ENCODE peak calls at places on chromosomes 4 and X, in six cellular contexts. One of them, this sample, is unnamed.

GRCh38 chr4:108560624-108561023 is 59.8 kb upstream of the RPL34 start:
- DNase-seq in left cardiac atrium: peak
- DNase-seq in effector memory CD8-positive, alpha-beta T cell: no peak
- DNase-seq in activated CD8-positive, alpha-beta memory T cell treated with anti-CD3 and anti-CD28 coated beads for 48 hours: no peak
- DNase-seq in AG09319: no peak
- DNase-seq in NCI-H1417: no peak
- DNase-seq in this sample: no peak

GRCh38 chrX:103398321-103398937 is 22.1 kb downstream of the BEX3 start:
- DNase-seq in left cardiac atrium: no peak
- DNase-seq in effector memory CD8-positive, alpha-beta T cell: no peak
- DNase-seq in activated CD8-positive, alpha-beta memory T cell treated with anti-CD3 and anti-CD28 coated beads for 48 hours: no peak
- DNase-seq in AG09319: no peak
- DNase-seq in NCI-H1417: no peak
- DNase-seq in this sample: no peak

GRCh38 chr4:22721189-22721588 is 28.5 kb downstream of the GBA3 start:
- DNase-seq in left cardiac atrium: no peak
- DNase-seq in effector memory CD8-positive, alpha-beta T cell: no peak
- DNase-seq in activated CD8-positive, alpha-beta memory T cell treated with anti-CD3 and anti-CD28 coated beads for 48 hours: no peak
- DNase-seq in AG09319: no peak
- DNase-seq in NCI-H1417: no peak
- DNase-seq in this sample: no peak

GRCh38 chrX:41837270-41837944 is 85.9 kb downstream of the CASK start:
- DNase-seq in left cardiac atrium: no peak
- DNase-seq in effector memory CD8-positive, alpha-beta T cell: no peak
- DNase-seq in activated CD8-positive, alpha-beta memory T cell treated with anti-CD3 and anti-CD28 coated beads for 48 hours: no peak
- DNase-seq in AG09319: no peak
- DNase-seq in NCI-H1417: no peak
- DNase-seq in this sample: no peak

GRCh38 chr4:154807042-154807630 is 26.1 kb downstream of the RBM46 start:
- DNase-seq in left cardiac atrium: no peak
- DNase-seq in effector memory CD8-positive, alpha-beta T cell: no peak
- DNase-seq in activated CD8-positive, alpha-beta memory T cell treated with anti-CD3 and anti-CD28 coated beads for 48 hours: no peak
- DNase-seq in AG09319: peak
- DNase-seq in NCI-H1417: peak
- DNase-seq in this sample: no peak

GRCh38 chr4:63632858-63633257 is 776.4 kb downstream of the TECRL start:
- DNase-seq in left cardiac atrium: no peak
- DNase-seq in effector memory CD8-positive, alpha-beta T cell: no peak
- DNase-seq in activated CD8-positive, alpha-beta memory T cell treated with anti-CD3 and anti-CD28 coated beads for 48 hours: no peak
- DNase-seq in AG09319: no peak
- DNase-seq in NCI-H1417: no peak
- DNase-seq in this sample: no peak

GRCh38 chr4:10108391-10108790 is 8.2 kb downstream of the WDR1 start:
- DNase-seq in left cardiac atrium: no peak
- DNase-seq in effector memory CD8-positive, alpha-beta T cell: no peak
- DNase-seq in activated CD8-positive, alpha-beta memory T cell treated with anti-CD3 and anti-CD28 coated beads for 48 hours: no peak
- DNase-seq in AG09319: no peak
- DNase-seq in NCI-H1417: no peak
- DNase-seq in this sample: no peak

GRCh38 chrX:148574247-148574973 is 74.0 kb downstream of the AFF2 start:
- DNase-seq in left cardiac atrium: no peak
- DNase-seq in effector memory CD8-positive, alpha-beta T cell: no peak
- DNase-seq in activated CD8-positive, alpha-beta memory T cell treated with anti-CD3 and anti-CD28 coated beads for 48 hours: no peak
- DNase-seq in AG09319: no peak
- DNase-seq in NCI-H1417: no peak
- DNase-seq in this sample: no peak

GRCh38 chrX:28843817-28844216 is 256.6 kb downstream of the IL1RAPL1 start:
- DNase-seq in left cardiac atrium: no peak
- DNase-seq in effector memory CD8-positive, alpha-beta T cell: no peak
- DNase-seq in activated CD8-positive, alpha-beta memory T cell treated with anti-CD3 and anti-CD28 coated beads for 48 hours: no peak
- DNase-seq in AG09319: no peak
- DNase-seq in NCI-H1417: no peak
- DNase-seq in this sample: no peak

GRCh38 chr4:125262079-125262478 is 52.7 kb upstream of the FAT4 start:
- DNase-seq in left cardiac atrium: no peak
- DNase-seq in effector memory CD8-positive, alpha-beta T cell: no peak
- DNase-seq in activated CD8-positive, alpha-beta memory T cell treated with anti-CD3 and anti-CD28 coated beads for 48 hours: no peak
- DNase-seq in AG09319: no peak
- DNase-seq in NCI-H1417: no peak
- DNase-seq in this sample: no peak

GRCh38 chr4:2330119-2331042 is 68.5 kb upstream of the MXD4 start:
- DNase-seq in left cardiac atrium: no peak
- DNase-seq in effector memory CD8-positive, alpha-beta T cell: no peak
- DNase-seq in activated CD8-positive, alpha-beta memory T cell treated with anti-CD3 and anti-CD28 coated beads for 48 hours: no peak
- DNase-seq in AG09319: peak
- DNase-seq in NCI-H1417: no peak
- DNase-seq in this sample: no peak

GRCh38 chrX:119728487-119728886 is 29.9 kb upstream of the SOWAHD start:
- DNase-seq in left cardiac atrium: no peak
- DNase-seq in effector memory CD8-positive, alpha-beta T cell: no peak
- DNase-seq in activated CD8-positive, alpha-beta memory T cell treated with anti-CD3 and anti-CD28 coated beads for 48 hours: no peak
- DNase-seq in AG09319: no peak
- DNase-seq in NCI-H1417: no peak
- DNase-seq in this sample: no peak

GRCh38 chr4:168664242-168664897 is 167.5 kb downstream of the PALLD start:
- DNase-seq in left cardiac atrium: no peak
- DNase-seq in effector memory CD8-positive, alpha-beta T cell: no peak
- DNase-seq in activated CD8-positive, alpha-beta memory T cell treated with anti-CD3 and anti-CD28 coated beads for 48 hours: no peak
- DNase-seq in AG09319: no peak
- DNase-seq in NCI-H1417: no peak
- DNase-seq in this sample: no peak

GRCh38 chr4:3022651-3023050 is 51.7 kb downstream of the HTT-AS start:
- DNase-seq in left cardiac atrium: no peak
- DNase-seq in effector memory CD8-positive, alpha-beta T cell: no peak
- DNase-seq in activated CD8-positive, alpha-beta memory T cell treated with anti-CD3 and anti-CD28 coated beads for 48 hours: no peak
- DNase-seq in AG09319: no peak
- DNase-seq in NCI-H1417: no peak
- DNase-seq in this sample: no peak

GRCh38 chrX:129769467-129770154 is 10.1 kb upstream of the SASH3 start:
- DNase-seq in left cardiac atrium: no peak
- DNase-seq in effector memory CD8-positive, alpha-beta T cell: peak
- DNase-seq in activated CD8-positive, alpha-beta memory T cell treated with anti-CD3 and anti-CD28 coated beads for 48 hours: no peak
- DNase-seq in AG09319: no peak
- DNase-seq in NCI-H1417: no peak
- DNase-seq in this sample: no peak

GRCh38 chr4:83285022-83285387 is 407 bp upstream of the COQ2 start:
- DNase-seq in left cardiac atrium: no peak
- DNase-seq in effector memory CD8-positive, alpha-beta T cell: no peak
- DNase-seq in activated CD8-positive, alpha-beta memory T cell treated with anti-CD3 and anti-CD28 coated beads for 48 hours: no peak
- DNase-seq in AG09319: peak
- DNase-seq in NCI-H1417: peak
- DNase-seq in this sample: no peak

GRCh38 chrX:66863721-66864120 is 224.8 kb upstream of the EDA2R start:
- DNase-seq in left cardiac atrium: peak
- DNase-seq in effector memory CD8-positive, alpha-beta T cell: no peak
- DNase-seq in activated CD8-positive, alpha-beta memory T cell treated with anti-CD3 and anti-CD28 coated beads for 48 hours: no peak
- DNase-seq in AG09319: no peak
- DNase-seq in NCI-H1417: no peak
- DNase-seq in this sample: no peak

GRCh38 chr4:139956436-139957107 is 197.4 kb downstream of the MAML3 start:
- DNase-seq in left cardiac atrium: no peak
- DNase-seq in effector memory CD8-positive, alpha-beta T cell: no peak
- DNase-seq in activated CD8-positive, alpha-beta memory T cell treated with anti-CD3 and anti-CD28 coated beads for 48 hours: no peak
- DNase-seq in AG09319: no peak
- DNase-seq in NCI-H1417: no peak
- DNase-seq in this sample: no peak

GRCh38 chr4:133152330-133152791 is 3.3 kb downstream of the PCDH10 start:
- DNase-seq in left cardiac atrium: no peak
- DNase-seq in effector memory CD8-positive, alpha-beta T cell: no peak
- DNase-seq in activated CD8-positive, alpha-beta memory T cell treated with anti-CD3 and anti-CD28 coated beads for 48 hours: no peak
- DNase-seq in AG09319: no peak
- DNase-seq in NCI-H1417: peak
- DNase-seq in this sample: no peak

GRCh38 chrX:49190783-49191032 is 4.5 kb upstream of the PRICKLE3 start:
- DNase-seq in left cardiac atrium: no peak
- DNase-seq in effector memory CD8-positive, alpha-beta T cell: no peak
- DNase-seq in activated CD8-positive, alpha-beta memory T cell treated with anti-CD3 and anti-CD28 coated beads for 48 hours: no peak
- DNase-seq in AG09319: no peak
- DNase-seq in NCI-H1417: no peak
- DNase-seq in this sample: no peak

GRCh38 chrX:55253528-55253927 is 11.2 kb downstream of the PAGE3 start:
- DNase-seq in left cardiac atrium: no peak
- DNase-seq in effector memory CD8-positive, alpha-beta T cell: no peak
- DNase-seq in activated CD8-positive, alpha-beta memory T cell treated with anti-CD3 and anti-CD28 coated beads for 48 hours: no peak
- DNase-seq in AG09319: no peak
- DNase-seq in NCI-H1417: no peak
- DNase-seq in this sample: no peak

GRCh38 chr4:62243895-62244294 is 1043.8 kb downstream of the ADGRL3 start:
- DNase-seq in left cardiac atrium: no peak
- DNase-seq in effector memory CD8-positive, alpha-beta T cell: no peak
- DNase-seq in activated CD8-positive, alpha-beta memory T cell treated with anti-CD3 and anti-CD28 coated beads for 48 hours: no peak
- DNase-seq in AG09319: no peak
- DNase-seq in NCI-H1417: no peak
- DNase-seq in this sample: no peak

GRCh38 chr4:52408037-52408436 is 251.1 kb downstream of the USP46 start:
- DNase-seq in left cardiac atrium: no peak
- DNase-seq in effector memory CD8-positive, alpha-beta T cell: no peak
- DNase-seq in activated CD8-positive, alpha-beta memory T cell treated with anti-CD3 and anti-CD28 coated beads for 48 hours: no peak
- DNase-seq in AG09319: no peak
- DNase-seq in NCI-H1417: no peak
- DNase-seq in this sample: no peak

GRCh38 chr4:125551451-125551850 is 236.7 kb downstream of the FAT4 start:
- DNase-seq in left cardiac atrium: no peak
- DNase-seq in effector memory CD8-positive, alpha-beta T cell: no peak
- DNase-seq in activated CD8-positive, alpha-beta memory T cell treated with anti-CD3 and anti-CD28 coated beads for 48 hours: no peak
- DNase-seq in AG09319: no peak
- DNase-seq in NCI-H1417: no peak
- DNase-seq in this sample: no peak

GRCh38 chr4:41432889-41433288 is 105.1 kb upstream of the LIMCH1 start:
- DNase-seq in left cardiac atrium: no peak
- DNase-seq in effector memory CD8-positive, alpha-beta T cell: no peak
- DNase-seq in activated CD8-positive, alpha-beta memory T cell treated with anti-CD3 and anti-CD28 coated beads for 48 hours: no peak
- DNase-seq in AG09319: peak
- DNase-seq in NCI-H1417: no peak
- DNase-seq in this sample: no peak

GRCh38 chrX:104641176-104641575 is 75.2 kb downstream of the IL1RAPL2 start:
- DNase-seq in left cardiac atrium: no peak
- DNase-seq in effector memory CD8-positive, alpha-beta T cell: no peak
- DNase-seq in activated CD8-positive, alpha-beta memory T cell treated with anti-CD3 and anti-CD28 coated beads for 48 hours: no peak
- DNase-seq in AG09319: no peak
- DNase-seq in NCI-H1417: no peak
- DNase-seq in this sample: no peak

GRCh38 chrX:20461576-20461975 is 194.9 kb upstream of the RPS6KA3 start:
- DNase-seq in left cardiac atrium: no peak
- DNase-seq in effector memory CD8-positive, alpha-beta T cell: no peak
- DNase-seq in activated CD8-positive, alpha-beta memory T cell treated with anti-CD3 and anti-CD28 coated beads for 48 hours: no peak
- DNase-seq in AG09319: no peak
- DNase-seq in NCI-H1417: no peak
- DNase-seq in this sample: no peak

GRCh38 chr4:80335554-80336358 is at the start of gene CFAP299:
- DNase-seq in left cardiac atrium: peak
- DNase-seq in effector memory CD8-positive, alpha-beta T cell: peak
- DNase-seq in activated CD8-positive, alpha-beta memory T cell treated with anti-CD3 and anti-CD28 coated beads for 48 hours: peak
- DNase-seq in AG09319: peak
- DNase-seq in NCI-H1417: peak
- DNase-seq in this sample: peak

GRCh38 chr4:41305486-41305885 is 48.8 kb downstream of the UCHL1 start:
- DNase-seq in left cardiac atrium: no peak
- DNase-seq in effector memory CD8-positive, alpha-beta T cell: no peak
- DNase-seq in activated CD8-positive, alpha-beta memory T cell treated with anti-CD3 and anti-CD28 coated beads for 48 hours: no peak
- DNase-seq in AG09319: no peak
- DNase-seq in NCI-H1417: no peak
- DNase-seq in this sample: no peak

This sample was measured in C1 segment of cervical spinal cord.